ENCODE peak calls at places on chromosomes 6 and 20, in eight cellular contexts. T, F, D, P, E, C, N and J are unnamed samples.

GRCh38 chr6:119360262-119360915 is 10.8 kb upstream of the MAN1A1 start:
- DNase-seq in E (no peak), T (no peak), P (no peak), D (no peak), F (no peak), C (no peak), N (no peak), J (no peak)

GRCh38 chr6:48775157-48775556 is 664.2 kb upstream of the PTCHD4 start:
- DNase-seq in C (peak; percentile 58), T (no peak), N (no peak), D (no peak), E (no peak), P (no peak), F (no peak), J (no peak)

GRCh38 chr6:55578537-55579363 is at the start of gene HMGCLL1:
- DNase-seq in F (no peak), E (peak; percentile 1), C (no peak), P (no peak), T (peak; percentile 21), N (peak; percentile 57), D (no peak), J (peak; percentile 14)

GRCh38 chr6:88866856-88867255 is 96.6 kb downstream of the RNGTT start:
- DNase-seq in N (no peak), T (no peak), C (peak; percentile 73), F (no peak), E (no peak), P (no peak), D (no peak), J (no peak)

GRCh38 chr6:6856538-6857523 is 250.9 kb upstream of the RREB1 start:
- DNase-seq in D (no peak), P (no peak), C (no peak), T (peak; percentile 78), F (no peak), N (peak; percentile 69), E (no peak), J (no peak)

GRCh38 chr20:46359233-46359751 is 47.1 kb downstream of the ELMO2 start:
- DNase-seq in P (no peak), F (no peak), N (no peak), E (no peak), C (no peak), D (no peak), T (no peak), J (no peak)

GRCh38 chr20:50172347-50173013 is 18.1 kb upstream of the CEBPB start:
- DNase-seq in T (peak; percentile 77), N (peak; percentile 90), F (no peak), P (no peak), E (no peak), C (peak; percentile 55), D (no peak), J (no peak)

GRCh38 chr20:24953621-24954133 is 4.6 kb downstream of the CST7 start:
- DNase-seq in T (no peak), E (no peak), C (no peak), N (no peak), P (no peak), D (no peak), F (no peak), J (no peak)

GRCh38 chr6:127119361-127120108 is 1.1 kb downstream of the RSPO3 start:
- DNase-seq in C (no peak), E (no peak), T (no peak), F (no peak), D (no peak), N (no peak), P (peak; percentile 21), J (no peak)

GRCh38 chr6:121443953-121444590 is 8.6 kb downstream of the GJA1 start:
- DNase-seq in T (no peak), N (no peak), D (no peak), F (no peak), P (no peak), C (no peak), E (no peak), J (no peak)

GRCh38 chr6:26251354-26252081 is 113.5 kb upstream of the BTN3A2 start:
- DNase-seq in E (no peak), C (peak; percentile 92), T (no peak), P (peak; percentile 95), F (peak; percentile 88), D (no peak), N (peak; percentile 43), J (no peak)

GRCh38 chr20:24657878-24658620 is 188.6 kb downstream of the SYNDIG1 start:
- DNase-seq in C (peak; percentile 30), P (no peak), F (no peak), T (no peak), E (no peak), D (no peak), N (no peak), J (no peak)

DNA sequence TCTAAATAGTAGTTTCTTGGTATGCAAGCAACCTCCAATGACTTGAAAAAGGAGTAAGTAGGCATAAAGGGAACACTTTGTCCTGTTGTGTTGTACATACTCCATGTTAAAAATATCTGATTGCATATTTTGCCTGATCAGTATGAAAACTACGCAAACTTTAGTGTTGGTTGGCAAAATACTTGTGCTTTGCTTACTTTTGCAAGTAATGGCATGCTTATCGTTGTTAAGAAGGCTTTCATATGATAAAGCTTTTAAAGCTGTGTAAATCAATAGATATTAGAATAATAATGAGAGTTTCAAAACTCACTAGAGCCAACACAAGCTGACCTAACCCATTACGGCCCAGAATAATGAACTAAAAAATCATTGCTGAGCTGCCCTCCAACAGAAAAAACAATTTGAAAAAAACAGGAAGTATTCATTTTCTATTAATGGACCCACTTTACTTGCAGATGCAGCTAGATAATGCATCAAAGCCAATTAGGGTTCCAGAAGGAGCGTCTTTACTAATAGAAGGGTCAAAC is 82.0 kb downstream of the SNAP25 start:
- DNase-seq in D (no peak), N (no peak), E (no peak), P (no peak), F (no peak), C (no peak), T (no peak), J (no peak)
- H3K4me3 ChIP-seq in D (no peak overlapping the region), N (no peak overlapping the region), E (no peak overlapping the region), P (no peak overlapping the region), F (no peak overlapping the region), C (no peak overlapping the region), T (no peak overlapping the region), J (no peak overlapping the region)

GRCh38 chr20:57727863-57728262 is 18.0 kb upstream of the PMEPA1 start:
- DNase-seq in T (no peak), N (no peak), P (no peak), C (no peak), E (no peak), F (no peak), D (no peak), J (no peak)
- H3K4me3 ChIP-seq in T (no peak overlapping the region), N (no peak overlapping the region), P (no peak overlapping the region), C (no peak overlapping the region), E (no peak overlapping the region), F (no peak overlapping the region), D (no peak overlapping the region), J (no peak overlapping the region)

GRCh38 chr20:61253640-61254511 is 1.8 kb downstream of the CDH4 start:
- DNase-seq in T (no peak), F (no peak), P (no peak), C (peak; percentile 51), D (no peak), E (no peak), N (no peak), J (no peak)
- H3K4me3 ChIP-seq in T (peak overlapping the region; percentile 29), F (peak overlapping the region; percentile 50), P (no peak overlapping the region), C (peak overlapping the region; percentile 65), D (no peak overlapping the region), E (peak overlapping the region; percentile 58), N (no peak overlapping the region), J (peak overlapping the region; percentile 56)

GRCh38 chr6:123224077-123224476 is 228.0 kb downstream of the CLVS2 start:
- DNase-seq in N (no peak), P (no peak), C (no peak), F (no peak), D (no peak), E (no peak), T (no peak), J (no peak)
- H3K4me3 ChIP-seq in N (no peak overlapping the region), P (no peak overlapping the region), C (no peak overlapping the region), F (no peak overlapping the region), D (no peak overlapping the region), E (no peak overlapping the region), T (no peak overlapping the region), J (no peak overlapping the region)

GRCh38 chr6:30446259-30446658 is 43.0 kb upstream of the HLA-E start:
- DNase-seq in N (no peak), C (no peak), T (no peak), D (no peak), P (no peak), E (no peak), F (no peak), J (no peak)

GRCh38 chr6:30447237-30447636 is 42.1 kb upstream of the HLA-E start:
- DNase-seq in N (no peak), P (no peak), E (no peak), T (no peak), D (no peak), F (no peak), C (no peak), J (no peak)

GRCh38 chr6:30452736-30453507 is 36.4 kb upstream of the HLA-E start:
- DNase-seq in F (no peak), P (no peak), T (no peak), N (no peak), E (no peak), D (no peak), C (no peak), J (no peak)

GRCh38 chr6:30450548-30450907 is 38.8 kb upstream of the HLA-E start:
- DNase-seq in D (no peak), C (no peak), T (no peak), F (no peak), E (no peak), P (no peak), N (no peak), J (no peak)

DNA sequence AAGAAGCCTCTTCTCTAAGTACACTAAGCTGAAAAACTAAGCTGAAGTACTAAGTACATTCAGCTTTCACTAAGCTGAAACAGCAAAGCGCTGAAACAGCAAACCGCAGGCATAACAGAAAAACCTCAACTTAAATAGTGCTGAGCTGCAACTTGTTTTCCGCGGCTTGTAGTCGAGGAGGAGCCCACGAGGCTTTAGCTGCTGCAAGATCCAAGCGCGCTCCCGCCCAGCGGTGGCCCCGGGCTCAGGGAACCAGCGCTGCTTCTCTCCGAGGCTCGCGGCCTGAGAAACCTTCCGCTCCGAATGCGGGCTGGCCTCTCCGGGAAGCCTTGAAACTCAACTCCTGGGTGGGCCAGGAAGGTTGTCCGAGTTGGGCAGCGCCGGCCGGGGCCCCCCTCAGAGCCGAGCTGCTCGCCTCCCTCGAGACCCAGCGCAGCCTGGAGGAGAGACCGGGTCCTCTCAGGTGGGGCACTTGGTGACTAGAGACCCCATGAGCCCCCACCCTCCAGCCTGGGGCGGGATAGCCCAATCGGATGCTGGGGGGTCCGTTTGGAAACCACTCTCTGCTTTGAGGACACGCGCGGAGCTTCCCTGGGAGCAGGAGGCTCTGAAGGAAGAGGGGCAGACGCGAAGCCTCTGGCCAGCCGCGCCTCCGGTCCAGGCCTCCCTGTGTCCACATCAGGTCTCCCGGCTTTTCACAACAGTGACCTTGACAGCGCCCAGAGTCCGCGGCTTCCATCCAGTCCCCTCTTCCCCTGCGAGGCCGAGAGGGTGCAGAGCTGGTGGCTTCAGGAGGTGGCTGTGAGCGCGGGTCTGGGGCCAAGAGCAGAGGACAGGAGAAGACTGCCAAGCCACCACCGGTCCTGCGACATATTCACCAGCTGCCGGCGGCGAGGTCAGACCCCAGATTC is 38.1 kb upstream of the HLA-E start:
- DNase-seq in D (no peak), F (peak; percentile 25), N (peak; percentile 65), T (no peak), P (peak; percentile 96), C (peak; percentile 77), E (peak; percentile 37), J (peak; percentile 57)
- H3K4me3 ChIP-seq in D (no peak overlapping the region), F (no peak overlapping the region), N (no peak overlapping the region), T (no peak overlapping the region), P (no peak overlapping the region), C (no peak overlapping the region), E (no peak overlapping the region), J (no peak overlapping the region)

GRCh38 chr6:3453410-3453809 is 3.4 kb downstream of the SLC22A23 start:
- DNase-seq in E (no peak), D (no peak), F (no peak), P (no peak), C (no peak), N (no peak), T (no peak), J (no peak)
- H3K4me3 ChIP-seq in E (no peak overlapping the region), D (no peak overlapping the region), F (no peak overlapping the region), P (no peak overlapping the region), C (no peak overlapping the region), N (no peak overlapping the region), T (no peak overlapping the region), J (no peak overlapping the region)